ENCODE peak calls at places on chromosomes 4 and X, in ten cellular contexts. P is left kidney, V is T-helper 2 cell, G is upper lobe of right lung, X is MG63, Z is T-helper 9 cell, T is glomerular endothelial cell, D is NAMALWA, N is fibroblast of lung, Y is left colon. K is an unnamed sample.

GRCh38 chr4:7342581-7343352 is 92.0 kb downstream of the PSAPL1 start:
- DNase-seq in Z (no peak), X (no peak), G (no peak), N (no peak), Y (no peak), V (no peak), D (no peak), P (peak), T (no peak), K (no peak)

GRCh38 chr4:151099226-151099975 is at the start of gene RPS3A:
- DNase-seq in N (peak), D (peak), X (peak), Z (peak), T (peak), V (peak), P (peak), G (peak), Y (peak), K (peak)

GRCh38 chr4:159902648-159903047 is 799.8 kb downstream of the RAPGEF2 start:
- DNase-seq in V (no peak), T (no peak), Z (no peak), X (no peak), Y (no peak), N (no peak), P (no peak), G (no peak), D (no peak), K (no peak)

GRCh38 chr4:169159614-169160013 is 111.1 kb downstream of the SH3RF1 start:
- DNase-seq in T (no peak), D (no peak), X (no peak), V (no peak), P (no peak), G (no peak), Z (no peak), Y (no peak), N (peak), K (no peak)

GRCh38 chrX:123846598-123847038 is 13.2 kb upstream of the XIAP start:
- DNase-seq in Y (no peak), D (no peak), V (no peak), Z (no peak), P (no peak), G (no peak), X (peak), T (no peak), N (peak), K (no peak)

GRCh38 chr4:112693507-112693906 is 56.6 kb downstream of the LARP7 start:
- DNase-seq in X (no peak), G (no peak), D (no peak), Y (no peak), P (no peak), T (no peak), V (no peak), N (no peak), Z (no peak), K (no peak)

GRCh38 chr4:167265231-167265630 is 30.9 kb upstream of the SPOCK3 start:
- DNase-seq in V (no peak), Z (no peak), G (no peak), P (no peak), N (no peak), Y (no peak), D (no peak), T (no peak), X (no peak), K (no peak)

GRCh38 chrX:319579-320125 is 1.1 kb upstream of the GTPBP6 start:
- DNase-seq in G (peak), Z (no peak), Y (peak), P (no peak), N (no peak), T (no peak), V (no peak), X (no peak), D (no peak), K (no peak)

GRCh38 chrX:151384807-151385206 is 12.2 kb upstream of the VMA21 start:
- DNase-seq in T (no peak), P (no peak), X (no peak), Z (no peak), N (no peak), Y (no peak), D (no peak), G (no peak), V (no peak), K (no peak)

GRCh38 chr4:176193126-176193525 is 2.3 kb downstream of the SPATA4 start:
- DNase-seq in N (peak), V (no peak), D (no peak), Z (no peak), Y (no peak), X (no peak), T (no peak), G (no peak), P (no peak), K (no peak)

GRCh38 chr4:72366601-72367000 is 202.4 kb downstream of the ADAMTS3 start:
- DNase-seq in D (no peak), X (no peak), Y (no peak), Z (no peak), P (no peak), T (no peak), V (no peak), G (no peak), N (no peak), K (no peak)

GRCh38 chr4:118756429-118756828 is 71.2 kb downstream of the METTL14 start:
- DNase-seq in Y (no peak), D (no peak), T (no peak), G (no peak), X (no peak), N (no peak), P (no peak), Z (no peak), V (no peak), K (no peak)

GRCh38 chr4:113397114-113397701 is 347.8 kb downstream of the ANK2 start:
- DNase-seq in T (no peak), P (peak), X (no peak), N (peak), G (no peak), D (no peak), V (no peak), Y (no peak), Z (no peak), K (no peak)

GRCh38 chrX:45900751-45901150 is 644.5 kb downstream of the ZNF674 start:
- DNase-seq in Z (no peak), G (no peak), T (no peak), Y (no peak), X (no peak), V (no peak), N (peak), P (peak), D (no peak), K (no peak)

GRCh38 chr4:56261027-56261426 is 126.3 kb downstream of the AASDH start:
- DNase-seq in N (no peak), Y (no peak), P (no peak), X (no peak), Z (no peak), G (no peak), T (no peak), V (peak), D (no peak), K (no peak)

GRCh38 chr4:117093581-117093980 is 8.2 kb upstream of the TRAM1L1 start:
- DNase-seq in T (no peak), V (no peak), D (no peak), Z (no peak), P (peak), X (no peak), N (peak), Y (no peak), G (no peak), K (no peak)

GRCh38 chr4:157220026-157220881 is at the start of gene GRIA2:
- DNase-seq in P (peak), N (peak), G (peak), T (no peak), D (no peak), Z (no peak), X (peak), V (no peak), Y (no peak), K (no peak)

GRCh38 chr4:85762204-85762884 is 287.4 kb downstream of the ARHGAP24 start:
- DNase-seq in T (peak), D (no peak), X (peak), Y (no peak), Z (no peak), V (no peak), G (no peak), P (no peak), N (peak), K (no peak)

GRCh38 chrX:42399632-42400024 is 378.3 kb downstream of the PPP1R2C start:
- DNase-seq in T (no peak), N (no peak), V (no peak), G (no peak), P (no peak), D (no peak), Y (no peak), Z (no peak), X (no peak), K (no peak)

GRCh38 chrX:2609431-2610238 is 81.5 kb upstream of the CD99 start:
- DNase-seq in T (no peak), N (peak), P (peak), X (no peak), D (peak), Y (no peak), Z (no peak), G (no peak), V (no peak), K (no peak)

GRCh38 chr4:113328514-113328913 is 279.1 kb downstream of the ANK2 start:
- DNase-seq in Z (no peak), N (no peak), Y (no peak), D (peak), T (no peak), G (no peak), V (no peak), P (peak), X (no peak), K (no peak)

GRCh38 chr4:7421356-7422097 is 13.2 kb downstream of the PSAPL1 start:
- DNase-seq in G (peak), Y (peak), P (no peak), N (no peak), T (no peak), X (no peak), D (no peak), Z (no peak), V (no peak), K (no peak)

GRCh38 chr4:1406416-1406945 is at the start of gene NKX1-1:
- DNase-seq in X (no peak), T (no peak), Z (no peak), V (no peak), D (no peak), G (peak), Y (no peak), P (no peak), N (no peak), K (no peak)

GRCh38 chr4:63589796-63590195 is 819.5 kb downstream of the TECRL start:
- DNase-seq in D (no peak), T (no peak), P (peak), G (no peak), Z (no peak), N (no peak), X (no peak), V (no peak), Y (no peak), K (no peak)

GRCh38 chr4:3484057-3484973 is 21.2 kb downstream of the DOK7 start:
- DNase-seq in X (peak), Y (peak), T (no peak), G (no peak), D (peak), N (no peak), V (no peak), Z (no peak), P (peak), K (no peak)

GRCh38 chr4:122232633-122233032 is 80.5 kb downstream of the BLTP1 start:
- DNase-seq in Z (no peak), Y (no peak), T (no peak), D (no peak), V (no peak), P (no peak), X (no peak), G (no peak), N (no peak), K (no peak)